ENCODE peak calls at places on chromosomes 7 and 10, in seven cellular contexts. F is tibial nerve, N is upper lobe of right lung, E is AG09309, O is RWPE2, S is fibroblast of lung, D is osteoblast. C is an unnamed sample.

GRCh38 chr10:35925511-35925910 is 283.4 kb upstream of the FZD8 start:
- DNase-seq in D (no peak), N (no peak), O (no peak), S (no peak), F (no peak), E (no peak), C (peak)

GRCh38 chr7:41816111-41816510 is 113.2 kb upstream of the INHBA start:
- DNase-seq in E (no peak), O (no peak), N (no peak), F (no peak), D (no peak), S (no peak), C (no peak)

GRCh38 chr10:6416892-6417512 is 163.1 kb downstream of the PRKCQ start:
- DNase-seq in F (peak), E (no peak), S (peak), N (no peak), O (no peak), D (no peak), C (peak)

GRCh38 chr10:75137533-75138438 is 26.3 kb downstream of the SAMD8 start:
- DNase-seq in F (no peak), O (no peak), D (peak), N (no peak), S (peak), E (peak), C (peak)

GRCh38 chr10:63431962-63432797 is 33.6 kb downstream of the JMJD1C start:
- DNase-seq in D (peak), N (no peak), S (no peak), E (no peak), F (no peak), O (no peak), C (peak)

GRCh38 chr7:95840953-95841950 is 68.9 kb downstream of the DYNC1I1 start:
- DNase-seq in S (no peak), D (peak), E (no peak), O (no peak), N (no peak), F (no peak), C (no peak)

GRCh38 chr10:35129185-35129674 is 2.6 kb downstream of the CREM start:
- DNase-seq in N (no peak), S (no peak), E (no peak), F (no peak), O (no peak), D (no peak), C (no peak)

GRCh38 chr7:47591655-47592572 is 10.0 kb upstream of the TNS3 start:
- DNase-seq in D (peak), S (peak), F (no peak), O (no peak), E (no peak), N (no peak), C (peak)

GRCh38 chr10:47336387-47337134 is 11.6 kb upstream of the RBP3 start:
- DNase-seq in F (no peak), S (peak), E (no peak), O (peak), D (peak), N (peak), C (no peak)

GRCh38 chr7:130270947-130271790 is 4.5 kb downstream of the CPA2 start:
- DNase-seq in S (no peak), D (no peak), N (no peak), F (no peak), O (no peak), E (no peak), C (no peak)

GRCh38 chr7:158586499-158587191 is 978 bp downstream of the PTPRN2 start:
- DNase-seq in O (no peak), F (no peak), S (no peak), N (no peak), D (no peak), E (no peak), C (no peak)

GRCh38 chr7:71746004-71746403 is 614.1 kb downstream of the GALNT17 start:
- DNase-seq in F (no peak), S (no peak), O (no peak), E (no peak), D (peak), N (no peak), C (no peak)

GRCh38 chr7:82050792-82051191 is 280.9 kb upstream of the HGF start:
- DNase-seq in D (no peak), O (no peak), N (no peak), E (peak), F (no peak), S (peak), C (peak)

GRCh38 chr10:43120948-43121290 is 17.3 kb upstream of the CSGALNACT2 start:
- DNase-seq in O (no peak), F (peak), N (peak), E (no peak), S (no peak), D (peak), C (no peak)

GRCh38 chr10:80751940-80752339 is 214.2 kb downstream of the SH2D4B start:
- DNase-seq in E (no peak), F (no peak), O (no peak), D (no peak), N (no peak), S (no peak), C (no peak)

GRCh38 chr10:44517635-44518034 is 132.7 kb upstream of the CXCL12 start:
- DNase-seq in N (no peak), D (no peak), O (no peak), F (no peak), E (no peak), S (no peak), C (no peak)
- TF ChIP-seq CTCF in N (no peak), D (peak), O (no peak), F (no peak), E (peak), S (peak), C (no peak)

GRCh38 chr7:31408120-31408729 is 67.7 kb upstream of the NEUROD6 start:
- DNase-seq in S (peak), E (no peak), N (no peak), D (peak), O (no peak), F (no peak), C (peak)

GRCh38 chr7:31416381-31416780 is 75.9 kb upstream of the NEUROD6 start:
- DNase-seq in O (no peak), N (no peak), D (no peak), S (no peak), F (no peak), E (no peak), C (no peak)

GRCh38 chr7:31418928-31419327 is 78.4 kb upstream of the NEUROD6 start:
- DNase-seq in O (no peak), F (no peak), N (no peak), S (no peak), D (peak), E (no peak), C (no peak)

GRCh38 chr7:31410265-31410664 is 69.7 kb upstream of the NEUROD6 start:
- DNase-seq in F (no peak), S (no peak), N (no peak), D (no peak), O (no peak), E (no peak), C (peak)

DNA sequence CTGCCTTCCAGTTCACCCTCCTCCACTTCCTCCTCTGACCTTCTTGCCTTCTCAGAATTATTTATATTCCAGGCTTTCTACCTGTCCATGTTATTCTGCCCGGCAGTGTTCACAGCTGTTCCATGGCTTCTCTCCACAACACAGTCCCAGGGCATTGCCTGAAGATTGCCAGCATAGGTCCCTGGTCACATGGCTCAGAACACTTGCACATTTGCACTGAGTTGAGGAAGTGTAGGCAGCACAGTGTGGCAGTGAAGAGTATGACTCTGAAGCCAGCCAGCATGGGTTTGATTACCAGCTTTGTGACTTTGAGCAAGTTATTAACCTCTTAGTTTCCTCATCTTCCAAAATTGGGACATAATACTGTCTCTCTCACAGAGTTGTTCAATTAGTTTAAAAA is 73.2 kb upstream of the NEUROD6 start:
- DNase-seq in O (no peak), F (no peak), S (no peak), E (no peak), D (no peak), N (no peak), C (no peak)
- H3K4me3 ChIP-seq in O (no peak), F (no peak), S (no peak), E (no peak), D (no peak), N (no peak), C (no peak)

GRCh38 chr7:127252380-127252718 is 392 bp downstream of the GRM8 start:
- DNase-seq in E (no peak), N (no peak), F (no peak), D (peak), O (no peak), S (no peak), C (no peak)

GRCh38 chr7:127252736-127253288 is at the start of gene GRM8:
- DNase-seq in D (peak), O (no peak), S (peak), F (peak), E (no peak), N (peak), C (peak)

GRCh38 chr7:127251048-127251451 is 1.7 kb downstream of the GRM8 start:
- DNase-seq in D (peak), E (no peak), O (no peak), F (no peak), S (no peak), N (no peak), C (no peak)

GRCh38 chr7:127251458-127252379 is 1.0 kb downstream of the GRM8 start:
- DNase-seq in N (no peak), S (no peak), O (no peak), E (no peak), F (no peak), D (peak), C (no peak)

DNA sequence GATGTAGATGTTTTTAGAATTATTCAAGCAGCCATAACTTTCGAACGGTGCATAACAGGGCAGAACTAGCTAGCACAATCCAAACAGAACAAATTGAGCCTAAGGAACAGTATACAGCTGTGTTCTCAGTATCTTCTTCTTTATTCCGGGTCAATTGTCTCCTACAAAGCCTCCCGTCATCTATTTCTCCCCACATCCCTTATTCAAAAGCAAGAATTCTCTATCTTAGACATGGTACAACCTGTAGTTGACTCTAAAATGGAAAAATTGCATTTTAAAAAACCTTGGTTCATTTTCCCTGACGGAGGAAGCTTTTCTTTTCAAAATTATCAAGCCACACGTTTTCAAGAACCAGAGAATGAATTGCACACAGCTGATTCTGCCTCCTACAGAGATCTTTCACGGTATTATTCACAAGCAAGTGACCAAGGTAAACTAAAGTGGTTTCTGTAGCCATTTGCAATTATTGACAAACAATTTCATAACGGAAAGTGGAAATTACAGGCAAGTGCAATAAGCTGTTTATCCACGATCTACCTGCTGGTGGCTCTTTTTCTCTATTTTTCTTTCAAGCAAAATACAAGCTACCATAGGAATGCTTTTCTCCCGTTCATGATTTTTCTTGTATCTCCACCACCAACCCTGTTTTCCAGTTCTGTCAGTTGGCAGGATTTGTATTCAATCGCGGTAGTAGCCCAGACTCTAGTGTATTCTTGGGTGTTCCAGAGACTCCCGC is 2.3 kb downstream of the GRM8 start:
- DNase-seq in F (no peak), O (no peak), S (no peak), N (no peak), D (peak), E (no peak), C (peak)
- TF ChIP-seq CTCF in F (no peak), O (no peak), S (no peak), N (no peak), D (no peak), E (no peak), C (no peak)

GRCh38 chr7:151166629-151167196 is 781 bp downstream of the GBX1 start:
- DNase-seq in N (peak), F (no peak), S (no peak), E (no peak), D (no peak), O (no peak), C (no peak)
- H3K4me3 ChIP-seq in N (peak), F (peak), S (no peak), E (no peak), D (peak), O (peak), C (no peak)

GRCh38 chr10:117112220-117112619 is 25.9 kb downstream of the VAX1 start:
- DNase-seq in F (no peak), O (no peak), D (no peak), N (no peak), S (no peak), E (no peak), C (no peak)
- TF ChIP-seq CTCF in F (no peak), O (peak), D (no peak), N (no peak), S (no peak), E (peak), C (peak)

DNA sequence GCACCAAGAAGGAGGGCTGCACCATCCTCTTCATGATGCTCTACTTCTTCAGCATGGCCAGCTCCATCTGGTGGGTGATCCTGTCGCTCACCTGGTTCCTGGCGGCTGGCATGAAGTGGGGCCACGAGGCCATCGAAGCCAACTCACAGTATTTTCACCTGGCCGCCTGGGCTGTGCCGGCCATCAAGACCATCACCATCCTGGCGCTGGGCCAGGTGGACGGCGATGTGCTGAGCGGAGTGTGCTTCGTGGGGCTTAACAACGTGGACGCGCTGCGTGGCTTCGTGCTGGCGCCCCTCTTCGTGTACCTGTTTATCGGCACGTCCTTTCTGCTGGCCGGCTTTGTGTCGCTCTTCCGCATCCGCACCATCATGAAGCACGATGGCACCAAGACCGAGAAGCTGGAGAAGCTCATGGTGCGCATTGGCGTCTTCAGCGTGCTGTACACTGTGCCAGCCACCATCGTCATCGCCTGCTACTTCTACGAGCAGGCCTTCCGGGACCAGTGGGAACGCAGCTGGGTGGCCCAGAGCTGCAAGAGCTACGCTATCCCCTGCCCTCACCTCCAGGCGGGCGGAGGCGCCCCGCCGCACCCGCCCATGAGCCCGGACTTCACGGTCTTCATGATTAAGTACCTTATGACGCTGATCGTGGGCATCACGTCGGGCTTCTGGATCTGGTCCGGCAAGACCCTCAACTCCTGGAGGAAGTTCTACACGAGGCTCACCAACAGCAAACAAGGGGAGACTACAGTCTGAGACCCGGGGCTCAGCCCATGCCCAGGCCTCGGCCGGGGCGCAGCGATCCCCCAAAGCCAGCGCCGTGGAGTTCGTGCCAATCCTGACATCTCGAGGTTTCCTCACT is 2.1 kb downstream of the FZD1 start:
- DNase-seq in F (peak), S (peak), D (peak), N (peak), O (no peak), E (no peak), C (peak)
- H3K4me3 ChIP-seq in F (peak), S (peak), D (peak), N (peak), O (peak), E (peak), C (peak)

GRCh38 chr10:61065010-61065409 is 121.0 kb upstream of the RHOBTB1 start:
- DNase-seq in N (no peak), D (no peak), O (no peak), F (no peak), E (no peak), S (no peak), C (no peak)

GRCh38 chr10:61064356-61064755 is 120.4 kb upstream of the RHOBTB1 start:
- DNase-seq in F (no peak), O (no peak), N (no peak), E (no peak), S (no peak), D (no peak), C (no peak)

GRCh38 chr10:61063035-61063434 is 119.0 kb upstream of the RHOBTB1 start:
- DNase-seq in D (no peak), N (no peak), S (peak), F (peak), O (no peak), E (no peak), C (peak)

GRCh38 chr10:61063911-61064310 is 119.9 kb upstream of the RHOBTB1 start:
- DNase-seq in O (no peak), S (no peak), N (no peak), E (no peak), D (no peak), F (no peak), C (peak)

DNA sequence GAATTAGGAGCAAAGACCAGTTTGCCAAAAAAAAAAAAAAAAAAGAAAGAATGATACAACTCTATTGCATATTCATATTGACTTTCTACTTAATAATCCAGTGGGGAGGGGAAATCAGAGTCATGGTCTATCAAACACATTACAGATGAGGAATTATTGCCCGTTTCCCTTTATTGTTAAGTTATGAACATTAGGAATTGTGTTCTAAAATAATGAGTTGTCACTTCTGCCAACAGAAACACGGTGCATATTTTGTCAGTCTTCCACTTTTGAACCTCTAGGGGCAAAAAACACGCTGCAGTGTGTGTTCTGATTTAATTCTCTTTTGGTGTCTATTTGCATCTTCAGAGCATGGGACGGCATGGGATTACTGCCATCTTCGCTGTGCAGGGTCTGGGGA is 115.7 kb upstream of the RHOBTB1 start:
- DNase-seq in F (no peak), E (no peak), S (no peak), O (no peak), N (no peak), D (no peak), C (no peak)
- TF ChIP-seq CTCF in F (no peak), E (no peak), S (no peak), O (no peak), N (no peak), D (no peak), C (no peak)

GRCh38 chr10:116207180-116207579 is 65.8 kb downstream of the GFRA1 start:
- DNase-seq in O (no peak), F (no peak), D (no peak), S (no peak), N (no peak), E (no peak), C (no peak)
- H3K4me3 ChIP-seq in O (no peak), F (no peak), D (no peak), S (no peak), N (no peak), E (no peak), C (no peak)

DNA sequence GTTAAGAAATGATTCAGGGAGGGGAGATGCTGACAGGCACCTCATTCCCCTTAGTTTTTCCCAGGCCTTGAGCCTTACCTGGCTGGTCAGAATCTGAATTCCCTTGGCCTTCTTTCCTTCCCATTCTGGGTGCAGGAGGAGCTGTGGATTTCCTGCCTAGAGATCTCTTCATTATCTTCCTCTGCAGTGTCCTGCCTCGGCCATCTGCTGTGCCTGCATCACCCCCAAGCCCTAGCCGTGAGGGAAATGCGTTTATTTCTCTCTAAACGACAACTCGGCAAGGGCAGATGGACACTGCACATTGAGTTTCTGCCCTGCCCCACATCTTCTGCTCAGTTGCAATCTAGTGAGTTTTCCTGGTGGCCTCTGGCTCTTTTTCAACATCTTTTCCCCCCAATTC is 26.7 kb downstream of the ZCWPW1 start:
- DNase-seq in E (no peak), O (no peak), S (no peak), D (no peak), F (no peak), N (no peak), C (no peak)
- TF ChIP-seq CTCF in E (no peak), O (no peak), S (no peak), D (no peak), F (no peak), N (no peak), C (no peak)

GRCh38 chr10:99832439-99832838 is 50.0 kb downstream of the ABCC2 start:
- DNase-seq in D (no peak), O (no peak), S (no peak), N (no peak), E (no peak), F (no peak), C (no peak)
- H3K4me3 ChIP-seq in D (no peak), O (no peak), S (no peak), N (no peak), E (no peak), F (no peak), C (no peak)

C was measured in fibroblast of the aortic adventitia.